ENCODE peak calls at places on chromosomes 3 and 15, in eight cellular contexts. One of them, this sample, is unnamed.

GRCh38 chr15:71656425-71656824 is 153.9 kb upstream of the NR2E3 start:
- DNase-seq in thoracic aorta: no peak
- DNase-seq in ureter: no peak
- DNase-seq in Peyer's patch: no peak
- DNase-seq in skeletal muscle cell: no peak
- DNase-seq in Caki2: no peak
- DNase-seq in activated B cell treated with CpG ODN at 0.5 μM for 24 hours: no peak
- DNase-seq in stimulated activated CD8-positive, alpha-beta memory T cell treated with anti-CD3 and anti-CD28 coated beads, Interleukin-4, amount 100 ng/mL, for 4 hours: no peak
- DNase-seq in this sample: no peak

GRCh38 chr3:149371001-149371722 is 6.3 kb downstream of the TM4SF1 start:
- DNase-seq in thoracic aorta: no peak
- DNase-seq in ureter: no peak
- DNase-seq in Peyer's patch: no peak
- DNase-seq in skeletal muscle cell: no peak
- DNase-seq in Caki2: no peak
- DNase-seq in activated B cell treated with CpG ODN at 0.5 μM for 24 hours: no peak
- DNase-seq in stimulated activated CD8-positive, alpha-beta memory T cell treated with anti-CD3 and anti-CD28 coated beads, Interleukin-4, amount 100 ng/mL, for 4 hours: no peak
- DNase-seq in this sample: no peak

GRCh38 chr15:77702211-77702957 is 69.7 kb upstream of the LINGO1 start:
- DNase-seq in thoracic aorta: no peak
- DNase-seq in ureter: no peak
- DNase-seq in Peyer's patch: no peak
- DNase-seq in skeletal muscle cell: no peak
- DNase-seq in Caki2: peak; percentile 41
- DNase-seq in activated B cell treated with CpG ODN at 0.5 μM for 24 hours: no peak
- DNase-seq in stimulated activated CD8-positive, alpha-beta memory T cell treated with anti-CD3 and anti-CD28 coated beads, Interleukin-4, amount 100 ng/mL, for 4 hours: no peak
- DNase-seq in this sample: peak; percentile 87

GRCh38 chr3:128864351-128864811 is 15.0 kb upstream of the ACAD9 start:
- DNase-seq in thoracic aorta: no peak
- DNase-seq in ureter: no peak
- DNase-seq in Peyer's patch: no peak
- DNase-seq in skeletal muscle cell: no peak
- DNase-seq in Caki2: no peak
- DNase-seq in activated B cell treated with CpG ODN at 0.5 μM for 24 hours: no peak
- DNase-seq in stimulated activated CD8-positive, alpha-beta memory T cell treated with anti-CD3 and anti-CD28 coated beads, Interleukin-4, amount 100 ng/mL, for 4 hours: no peak
- DNase-seq in this sample: no peak

GRCh38 chr3:4394048-4394447 is 73.0 kb downstream of the SUMF1 start:
- DNase-seq in thoracic aorta: no peak
- DNase-seq in ureter: no peak
- DNase-seq in Peyer's patch: peak; percentile 62
- DNase-seq in skeletal muscle cell: no peak
- DNase-seq in Caki2: no peak
- DNase-seq in activated B cell treated with CpG ODN at 0.5 μM for 24 hours: no peak
- DNase-seq in stimulated activated CD8-positive, alpha-beta memory T cell treated with anti-CD3 and anti-CD28 coated beads, Interleukin-4, amount 100 ng/mL, for 4 hours: no peak
- DNase-seq in this sample: no peak

GRCh38 chr3:122568755-122569154 is 4.6 kb downstream of the DTX3L start:
- DNase-seq in thoracic aorta: no peak
- DNase-seq in ureter: no peak
- DNase-seq in Peyer's patch: no peak
- DNase-seq in skeletal muscle cell: no peak
- DNase-seq in Caki2: no peak
- DNase-seq in activated B cell treated with CpG ODN at 0.5 μM for 24 hours: no peak
- DNase-seq in stimulated activated CD8-positive, alpha-beta memory T cell treated with anti-CD3 and anti-CD28 coated beads, Interleukin-4, amount 100 ng/mL, for 4 hours: no peak
- DNase-seq in this sample: no peak

GRCh38 chr15:88992216-88992615 is 79.0 kb upstream of the MFGE8 start:
- DNase-seq in thoracic aorta: no peak
- DNase-seq in ureter: no peak
- DNase-seq in Peyer's patch: no peak
- DNase-seq in skeletal muscle cell: no peak
- DNase-seq in Caki2: no peak
- DNase-seq in activated B cell treated with CpG ODN at 0.5 μM for 24 hours: no peak
- DNase-seq in stimulated activated CD8-positive, alpha-beta memory T cell treated with anti-CD3 and anti-CD28 coated beads, Interleukin-4, amount 100 ng/mL, for 4 hours: no peak
- DNase-seq in this sample: no peak

GRCh38 chr15:38320181-38320580 is 67.5 kb downstream of the SPRED1 start:
- DNase-seq in thoracic aorta: no peak
- DNase-seq in ureter: no peak
- DNase-seq in Peyer's patch: no peak
- DNase-seq in skeletal muscle cell: peak; percentile 43
- DNase-seq in Caki2: no peak
- DNase-seq in activated B cell treated with CpG ODN at 0.5 μM for 24 hours: no peak
- DNase-seq in stimulated activated CD8-positive, alpha-beta memory T cell treated with anti-CD3 and anti-CD28 coated beads, Interleukin-4, amount 100 ng/mL, for 4 hours: no peak
- DNase-seq in this sample: no peak

GRCh38 chr3:55247666-55248065 is 239.4 kb downstream of the WNT5A start:
- DNase-seq in thoracic aorta: no peak
- DNase-seq in ureter: no peak
- DNase-seq in Peyer's patch: no peak
- DNase-seq in skeletal muscle cell: no peak
- DNase-seq in Caki2: no peak
- DNase-seq in activated B cell treated with CpG ODN at 0.5 μM for 24 hours: no peak
- DNase-seq in stimulated activated CD8-positive, alpha-beta memory T cell treated with anti-CD3 and anti-CD28 coated beads, Interleukin-4, amount 100 ng/mL, for 4 hours: no peak
- DNase-seq in this sample: no peak

GRCh38 chr15:35723852-35724251 is 177.9 kb upstream of the DPH6 start:
- DNase-seq in thoracic aorta: no peak
- DNase-seq in ureter: no peak
- DNase-seq in Peyer's patch: no peak
- DNase-seq in skeletal muscle cell: no peak
- DNase-seq in Caki2: no peak
- DNase-seq in activated B cell treated with CpG ODN at 0.5 μM for 24 hours: no peak
- DNase-seq in stimulated activated CD8-positive, alpha-beta memory T cell treated with anti-CD3 and anti-CD28 coated beads, Interleukin-4, amount 100 ng/mL, for 4 hours: no peak
- DNase-seq in this sample: no peak

GRCh38 chr15:63367900-63368299 is 13.7 kb downstream of the CA12 start:
- DNase-seq in thoracic aorta: no peak
- DNase-seq in ureter: no peak
- DNase-seq in Peyer's patch: no peak
- DNase-seq in skeletal muscle cell: no peak
- DNase-seq in Caki2: no peak
- DNase-seq in activated B cell treated with CpG ODN at 0.5 μM for 24 hours: no peak
- DNase-seq in stimulated activated CD8-positive, alpha-beta memory T cell treated with anti-CD3 and anti-CD28 coated beads, Interleukin-4, amount 100 ng/mL, for 4 hours: no peak
- DNase-seq in this sample: no peak

GRCh38 chr3:54830658-54831057 is 97.2 kb downstream of the LRTM1 start:
- DNase-seq in thoracic aorta: no peak
- DNase-seq in ureter: no peak
- DNase-seq in Peyer's patch: peak; percentile 75
- DNase-seq in skeletal muscle cell: no peak
- DNase-seq in Caki2: no peak
- DNase-seq in activated B cell treated with CpG ODN at 0.5 μM for 24 hours: no peak
- DNase-seq in stimulated activated CD8-positive, alpha-beta memory T cell treated with anti-CD3 and anti-CD28 coated beads, Interleukin-4, amount 100 ng/mL, for 4 hours: no peak
- DNase-seq in this sample: peak; percentile 68

GRCh38 chr15:25690673-25691543 is 172.2 kb downstream of the ATP10A start:
- DNase-seq in thoracic aorta: no peak
- DNase-seq in ureter: no peak
- DNase-seq in Peyer's patch: peak; percentile 18
- DNase-seq in skeletal muscle cell: peak; percentile 53
- DNase-seq in Caki2: no peak
- DNase-seq in activated B cell treated with CpG ODN at 0.5 μM for 24 hours: no peak
- DNase-seq in stimulated activated CD8-positive, alpha-beta memory T cell treated with anti-CD3 and anti-CD28 coated beads, Interleukin-4, amount 100 ng/mL, for 4 hours: no peak
- DNase-seq in this sample: no peak

GRCh38 chr3:114525278-114525677 is 231.4 kb downstream of the TIGIT start:
- DNase-seq in thoracic aorta: no peak
- DNase-seq in ureter: no peak
- DNase-seq in Peyer's patch: no peak
- DNase-seq in skeletal muscle cell: no peak
- DNase-seq in Caki2: no peak
- DNase-seq in activated B cell treated with CpG ODN at 0.5 μM for 24 hours: no peak
- DNase-seq in stimulated activated CD8-positive, alpha-beta memory T cell treated with anti-CD3 and anti-CD28 coated beads, Interleukin-4, amount 100 ng/mL, for 4 hours: no peak
- DNase-seq in this sample: no peak

This sample was measured in H9.